ENCODE peak calls at places on chromosomes 3 and 15, in four cellular contexts. H is Peyer's patch, E is HepG2, N is neural crest cell. M is an unnamed sample.

GRCh38 chr3:59555593-59556315 is 505.9 kb upstream of the CFAP20DC start:
- DNase-seq in H (no peak), E (no peak), N (no peak), M (no peak)

GRCh38 chr3:88301273-88302002 is 151.7 kb downstream of the C3orf38 start:
- DNase-seq in H (no peak), E (no peak), N (no peak), M (no peak)

GRCh38 chr15:85049805-85050204 is 68.1 kb downstream of the PDE8A start:
- DNase-seq in H (no peak), E (no peak), N (no peak), M (no peak)

GRCh38 chr3:141019244-141019643 is 31.9 kb upstream of the SPSB4 start:
- DNase-seq in H (no peak), E (no peak), N (no peak), M (no peak)

GRCh38 chr3:13080591-13080990 is 7.4 kb upstream of the IQSEC1 start:
- DNase-seq in H (no peak), E (no peak), N (no peak), M (no peak)

GRCh38 chr3:14137004-14137403 is 12.2 kb downstream of the TMEM43 start:
- DNase-seq in H (no peak), E (no peak), N (no peak), M (no peak)

GRCh38 chr3:100407977-100408532 is 6.7 kb downstream of the LNP1 start:
- DNase-seq in H (no peak), E (no peak), N (no peak), M (no peak)

GRCh38 chr15:92810418-92811138 is 89.5 kb upstream of the CHD2 start:
- DNase-seq in H (no peak), E (no peak), N (peak), M (peak)

GRCh38 chr3:36954452-36955134 is 9.7 kb upstream of the TRANK1 start:
- DNase-seq in H (no peak), E (no peak), N (no peak), M (no peak)

GRCh38 chr15:61034793-61035710 is 194.1 kb downstream of the RORA start:
- DNase-seq in H (no peak), E (no peak), N (no peak), M (no peak)

GRCh38 chr3:53131136-53131495 is 881 bp upstream of the RFT1 start:
- DNase-seq in H (no peak), E (peak), N (no peak), M (no peak)

GRCh38 chr3:166488977-166489672 is 651.9 kb upstream of the BCHE start:
- DNase-seq in H (no peak), E (no peak), N (no peak), M (no peak)

GRCh38 chr15:75348563-75349350 is 1.9 kb downstream of the NEIL1 start:
- DNase-seq in H (no peak), E (no peak), N (no peak), M (peak)

GRCh38 chr3:150581174-150581573 is 21.9 kb upstream of the SELENOT start:
- DNase-seq in H (no peak), E (no peak), N (no peak), M (no peak)

GRCh38 chr15:100484419-100484818 is 44.3 kb downstream of the CERS3 start:
- DNase-seq in H (no peak), E (no peak), N (no peak), M (no peak)

GRCh38 chr15:49047456-49047855 is 1.2 kb upstream of the SECISBP2L start:
- DNase-seq in H (no peak), E (no peak), N (no peak), M (no peak)

GRCh38 chr3:144429719-144430121 is 458.1 kb downstream of the DIPK2A start:
- DNase-seq in H (no peak), E (no peak), N (no peak), M (no peak)

GRCh38 chr15:45136378-45136764 is 6.6 kb downstream of the DUOX1 start:
- DNase-seq in H (no peak), E (no peak), N (no peak), M (no peak)

GRCh38 chr15:67601008-67601620 is 58.6 kb downstream of the MAP2K5 start:
- DNase-seq in H (no peak), E (no peak), N (no peak), M (no peak)

GRCh38 chr15:29656636-29657475 is 165.4 kb downstream of the TJP1 start:
- DNase-seq in H (no peak), E (no peak), N (peak), M (no peak)

GRCh38 chr3:184635126-184635525 is 73.5 kb downstream of the EPHB3 start:
- DNase-seq in H (no peak), E (no peak), N (no peak), M (peak)

GRCh38 chr3:13294442-13295351 is 125.4 kb downstream of the NUP210 start:
- DNase-seq in H (peak), E (no peak), N (no peak), M (peak)

GRCh38 chr15:51878446-51879386 is 49.3 kb downstream of the TMOD3 start:
- DNase-seq in H (no peak), E (no peak), N (no peak), M (no peak)

GRCh38 chr3:180059351-180059750 is 22.6 kb upstream of the PEX5L start:
- DNase-seq in H (no peak), E (no peak), N (no peak), M (no peak)

DNA sequence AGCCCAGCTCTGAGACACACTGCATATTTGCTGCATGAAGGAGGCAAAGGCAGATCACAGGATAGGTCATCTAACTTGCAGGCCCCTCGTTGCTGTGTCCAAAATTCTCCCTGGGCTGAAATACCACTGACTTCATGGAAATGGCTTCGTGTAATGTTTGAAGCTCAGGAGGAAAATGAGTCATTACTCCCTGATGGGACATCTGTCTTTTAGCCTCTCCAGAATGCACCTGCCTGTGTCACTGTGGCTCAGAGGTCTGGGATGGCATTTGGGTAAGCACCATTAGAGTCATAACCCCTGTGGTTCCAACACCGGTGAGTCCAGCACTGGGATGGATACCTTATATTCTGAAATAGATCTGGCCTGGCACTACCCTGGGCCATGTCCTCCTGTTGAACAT is 51.5 kb downstream of the IL12A start:
- DNase-seq in H (no peak), E (no peak), N (no peak), M (no peak)
- TF ChIP-seq CTCF in H (no peak), E (no peak), N (no peak), M (no peak)

GRCh38 chr3:71476950-71477349 is 106.6 kb downstream of the FOXP1 start:
- DNase-seq in H (no peak), E (no peak), N (no peak), M (no peak)
- TF ChIP-seq CTCF in H (no peak), E (no peak), N (no peak), M (no peak)

GRCh38 chr3:65894679-65895078 is 144.0 kb downstream of the MAGI1 start:
- DNase-seq in H (no peak), E (no peak), N (no peak), M (no peak)
- TF ChIP-seq CTCF in H (no peak), E (no peak), N (no peak), M (no peak)

DNA sequence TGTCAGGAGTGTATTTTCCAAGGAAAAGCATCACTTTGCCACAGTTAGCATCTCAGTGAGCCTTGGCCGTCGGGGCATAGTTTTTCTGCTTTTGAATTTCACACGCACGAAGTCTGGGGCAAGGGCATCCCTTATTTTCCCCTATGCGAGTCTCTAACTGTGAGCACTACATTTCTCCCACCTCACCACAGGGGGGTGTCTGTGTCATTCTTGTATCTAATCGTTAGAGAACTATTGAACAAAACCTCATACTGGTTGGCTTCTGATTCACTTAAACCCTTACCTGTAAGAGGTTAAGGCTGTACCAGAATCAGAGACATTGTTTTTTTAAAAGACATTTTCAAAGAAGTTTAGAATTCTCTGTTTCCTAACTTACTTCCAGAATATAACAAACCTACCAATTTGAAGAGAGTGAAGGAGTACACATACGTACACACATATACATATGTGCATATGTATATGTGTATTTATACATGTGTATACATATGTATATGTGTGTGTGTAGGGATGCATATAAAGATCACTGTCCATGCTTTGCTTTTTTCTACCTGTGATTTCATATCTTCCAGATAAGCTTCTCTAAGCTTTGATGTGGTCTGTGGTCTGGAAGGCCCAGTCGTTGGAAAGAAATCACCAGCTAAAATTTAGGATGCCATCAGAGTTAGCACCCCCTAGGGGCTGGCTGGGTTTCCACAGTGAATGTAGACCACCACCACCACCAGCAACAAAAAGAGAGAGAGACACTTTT is 49.4 kb downstream of the MYZAP start:
- DNase-seq in H (no peak), E (peak), N (peak), M (no peak)
- TF ChIP-seq CTCF in H (peak), E (peak), N (peak), M (peak)

GRCh38 chr3:189040934-189041333 is 130.8 kb upstream of the TPRG1 start:
- DNase-seq in H (no peak), E (no peak), N (no peak), M (no peak)

GRCh38 chr3:189042832-189043231 is 128.9 kb upstream of the TPRG1 start:
- DNase-seq in H (no peak), E (peak), N (no peak), M (no peak)

GRCh38 chr3:189038773-189039720 is 132.7 kb upstream of the TPRG1 start:
- DNase-seq in H (no peak), E (no peak), N (no peak), M (no peak)

GRCh38 chr3:189041482-189042090 is 130.2 kb upstream of the TPRG1 start:
- DNase-seq in H (peak), E (peak), N (peak), M (no peak)
- TF ChIP-seq CTCF in H (peak), E (peak), N (peak), M (peak)

M was measured in lower lobe of right lung.